ENCODE peak calls at places on chromosomes 11 and 22, in four cellular contexts. I is activated CD8-positive, alpha-beta T cell treated with anti-CD3 and anti-CD28 coated beads for 36 hours; Y is amniotic stem cell; F is M059J. T is an unnamed sample.
A peak's percentile ranks its signal among the peaks of the same experiment; 100 is the strongest.

GRCh38 chr11:93216511-93217121 is 18.8 kb upstream of the SLC36A4 start:
- DNase-seq in Y (no peak), F (no peak), I (no peak), T (no peak)

GRCh38 chr11:35995872-35996271 is 52.0 kb downstream of the LDLRAD3 start:
- DNase-seq in I (no peak), Y (no peak), F (no peak), T (no peak)

GRCh38 chr11:121464352-121464946 is 11.7 kb upstream of the SORL1-AS1 start:
- DNase-seq in Y (peak; percentile 41), I (peak; percentile 96), F (peak; percentile 97), T (peak; percentile 58)

GRCh38 chr11:45662665-45663485 is 2.5 kb downstream of the CHST1 start:
- DNase-seq in F (peak; percentile 88), Y (peak; percentile 93), I (peak; percentile 61), T (no peak)

GRCh38 chr22:49688516-49689254 is 139.0 kb downstream of the BRD1 start:
- DNase-seq in I (no peak), Y (no peak), F (no peak), T (no peak)

GRCh38 chr22:19974233-19974861 is 32.7 kb upstream of the TXNRD2 start:
- DNase-seq in F (peak; percentile 14), I (peak; percentile 46), Y (no peak), T (peak; percentile 88)

GRCh38 chr11:70048279-70049024 is 29.7 kb upstream of the ANO1 start:
- DNase-seq in Y (no peak), I (no peak), F (no peak), T (no peak)

GRCh38 chr11:95138448-95138847 is 48.8 kb downstream of the ENDOD1 start:
- DNase-seq in Y (no peak), F (peak; percentile 27), I (no peak), T (peak; percentile 37)

GRCh38 chr11:31702966-31703365 is 108.2 kb downstream of the PAX6 start:
- DNase-seq in I (no peak), Y (no peak), F (peak; percentile 58), T (no peak)

GRCh38 chr11:131422491-131422890 is 52.1 kb downstream of the NTM start:
- DNase-seq in Y (no peak), I (no peak), F (no peak), T (no peak)

GRCh38 chr11:43579171-43579918 is 101.2 kb upstream of the HSD17B12 start:
- DNase-seq in Y (no peak), F (peak; percentile 66), I (peak; percentile 59), T (peak; percentile 76)

GRCh38 chr22:30806391-30806861 is 111.8 kb downstream of the OSBP2 start:
- DNase-seq in F (peak; percentile 90), I (peak; percentile 6), Y (no peak), T (no peak)

GRCh38 chr11:62676698-62677097 is 2.2 kb downstream of the UBXN1 start:
- DNase-seq in Y (no peak), I (no peak), F (no peak), T (no peak)

GRCh38 chr22:50530280-50530856 is 556 bp upstream of the TYMP start:
- DNase-seq in I (peak; percentile 64), F (peak; percentile 81), Y (no peak), T (peak; percentile 84)

GRCh38 chr11:133892584-133893380 is 47.5 kb upstream of the SPATA19 start:
- DNase-seq in I (no peak), F (no peak), Y (no peak), T (peak; percentile 1)

GRCh38 chr11:26087095-26087935 is 244.6 kb upstream of the ANO3 start:
- DNase-seq in F (no peak), I (no peak), Y (no peak), T (peak; percentile 25)

GRCh38 chr22:29359469-29359868 is 28.9 kb downstream of the AP1B1 start:
- DNase-seq in I (no peak), F (no peak), Y (peak; percentile 1), T (no peak)

GRCh38 chr11:131688056-131688693 is 317.8 kb downstream of the NTM start:
- DNase-seq in F (peak; percentile 31), Y (no peak), I (peak; percentile 52), T (peak; percentile 89)

GRCh38 chr11:100235085-100235484 is 452.0 kb upstream of the ARHGAP42 start:
- DNase-seq in Y (no peak), I (no peak), F (no peak), T (no peak)

GRCh38 chr11:85822814-85823213 is 11.9 kb upstream of the SYTL2 start:
- DNase-seq in Y (no peak), F (peak; percentile 92), I (no peak), T (no peak)

GRCh38 chr11:73950869-73951710 is at the start of gene DNAJB13:
- DNase-seq in Y (no peak), F (peak; percentile 61), I (peak; percentile 51), T (peak; percentile 83)

GRCh38 chr11:4032097-4032496 is 62.5 kb upstream of the RRM1 start:
- DNase-seq in F (no peak), I (no peak), Y (no peak), T (no peak)

GRCh38 chr11:61545341-61545740 is 35.5 kb downstream of the SYT7 start:
- DNase-seq in I (no peak), Y (no peak), F (no peak), T (peak; percentile 81)

GRCh38 chr11:35841733-35842132 is 102.1 kb upstream of the LDLRAD3 start:
- DNase-seq in Y (no peak), I (no peak), F (no peak), T (no peak)

GRCh38 chr22:29074276-29074625 is 1.4 kb downstream of the KREMEN1 start:
- DNase-seq in I (no peak), F (no peak), Y (no peak), T (no peak)

GRCh38 chr22:46287873-46288751 is 8.6 kb upstream of the GTSE1 start:
- DNase-seq in I (peak; percentile 65), F (no peak), Y (no peak), T (peak; percentile 89)

GRCh38 chr22:37561209-37562048 is 1.1 kb downstream of the CDC42EP1 start:
- DNase-seq in Y (peak; percentile 87), F (peak; percentile 82), I (peak; percentile 95), T (peak; percentile 89)

GRCh38 chr22:48824673-48825651 is 1002.7 kb downstream of the BRD1 start:
- DNase-seq in I (peak; percentile 36), Y (no peak), F (no peak), T (no peak)

GRCh38 chr22:43921361-43921760 is 2.2 kb upstream of the PNPLA3 start:
- DNase-seq in Y (peak; percentile 17), I (no peak), F (peak; percentile 94), T (no peak)

GRCh38 chr11:11843233-11843632 is 1.5 kb downstream of the USP47 start:
- DNase-seq in F (peak; percentile 80), I (no peak), Y (peak; percentile 54), T (peak; percentile 53)